ENCODE peak calls at places on chromosomes 11 and 22, in eight cellular contexts. C is Karpas-422, K is colonic mucosa, S is keratinocyte, A is H9, O is IMR-90, J is fibroblast of lung, Z is mammary epithelial cell. E is an unnamed sample. For H3K4me1 and H3K9me3, the result is how much of the 10 kb centered on the place peaks cover.

GRCh38 chr11:62336949-62337681 is at the start of gene ASRGL1:
- DNase-seq in C (no peak), K (peak), S (no peak), A (peak), O (peak), J (peak), Z (peak), E (peak)

GRCh38 chr11:68403424-68403823 is 57.1 kb upstream of the PPP6R3 start:
- DNase-seq in C (no peak), K (no peak), S (no peak), A (no peak), O (no peak), J (no peak), Z (no peak), E (no peak)

GRCh38 chr11:72652871-72653615 is 21.2 kb downstream of the PDE2A start:
- DNase-seq in C (no peak), K (no peak), S (no peak), A (peak), O (no peak), J (no peak), Z (no peak), E (no peak)

GRCh38 chr22:20001082-20001638 is 15.5 kb downstream of the ARVCF start:
- DNase-seq in C (no peak), K (no peak), S (no peak), A (no peak), O (peak), J (no peak), Z (no peak), E (no peak)

GRCh38 chr22:29727248-29727551 is 7.4 kb downstream of the CABP7 start:
- DNase-seq in C (peak), K (peak), S (no peak), A (peak), O (peak), J (peak), Z (no peak), E (peak)

GRCh38 chr22:27515091-27515523 is 286.4 kb downstream of the MN1 start:
- DNase-seq in C (no peak), K (no peak), S (no peak), A (no peak), O (no peak), J (peak), Z (no peak), E (no peak)

GRCh38 chr11:44818110-44818509 is 91.3 kb downstream of the TSPAN18 start:
- DNase-seq in C (no peak), K (no peak), S (no peak), A (no peak), O (no peak), J (no peak), Z (no peak), E (no peak)

GRCh38 chr11:57167125-57167839 is 14.5 kb upstream of the LRRC55 start:
- DNase-seq in C (no peak), K (no peak), S (no peak), A (no peak), O (no peak), J (no peak), Z (no peak), E (no peak)

GRCh38 chr22:19620742-19621371 is 93.4 kb upstream of the SEPTIN5 start:
- DNase-seq in C (peak), K (no peak), S (no peak), A (no peak), O (no peak), J (peak), Z (no peak), E (no peak)

GRCh38 chr22:21026783-21027692 is 5.3 kb downstream of the SLC7A4 start:
- DNase-seq in C (no peak), K (no peak), S (no peak), A (no peak), O (peak), J (peak), Z (peak), E (peak)

GRCh38 chr11:34234086-34234740 is 123.6 kb downstream of the ABTB2 start:
- DNase-seq in C (peak), K (peak), S (no peak), A (peak), O (peak), J (no peak), Z (peak), E (peak)

GRCh38 chr22:27089303-27089702 is 431.9 kb downstream of the MIAT start:
- DNase-seq in C (no peak), K (no peak), S (no peak), A (no peak), O (no peak), J (no peak), Z (no peak), E (no peak)

GRCh38 chr11:18615628-18616392 is 16.2 kb downstream of the MISFA start:
- DNase-seq in C (no peak), K (no peak), S (no peak), A (no peak), O (peak), J (no peak), Z (peak), E (peak)

GRCh38 chr11:18617688-18618340 is 16.3 kb downstream of the SPTY2D1 start:
- DNase-seq in C (no peak), K (no peak), S (no peak), A (no peak), O (peak), J (peak), Z (no peak), E (peak)

GRCh38 chr11:18614667-18615066 is 15.1 kb downstream of the MISFA start:
- DNase-seq in C (no peak), K (no peak), S (no peak), A (no peak), O (no peak), J (no peak), Z (no peak), E (no peak)

GRCh38 chr11:18623707-18624106 is 10.4 kb downstream of the SPTY2D1 start:
- DNase-seq in C (no peak), K (no peak), S (no peak), A (no peak), O (no peak), J (no peak), Z (no peak), E (no peak)

GRCh38 chr11:18618341-18619025 is 15.7 kb downstream of the SPTY2D1 start:
- DNase-seq in C (no peak), K (no peak), S (no peak), A (no peak), O (peak), J (peak), Z (no peak), E (peak)
- H3K4me1 ChIP-seq in C (under half), K (under half), S (under half), A (under half), O (under half), J (under half), Z (under half), E (under half)

GRCh38 chr11:118438314-118438931 is 2.1 kb downstream of the KMT2A start:
- DNase-seq in C (peak), K (peak), S (no peak), A (peak), O (peak), J (peak), Z (peak), E (peak)

GRCh38 chr11:118437046-118437735 is 899 bp downstream of the KMT2A start:
- DNase-seq in C (peak), K (peak), S (no peak), A (peak), O (peak), J (peak), Z (peak), E (peak)

GRCh38 chr11:118435893-118436624 is at the start of gene KMT2A:
- DNase-seq in C (peak), K (peak), S (peak), A (peak), O (peak), J (peak), Z (peak), E (peak)

GRCh38 chr11:118436639-118437045 is 350 bp downstream of the KMT2A start:
- DNase-seq in C (peak), K (no peak), S (no peak), A (peak), O (peak), J (no peak), Z (no peak), E (no peak)

GRCh38 chr11:118437736-118438125 is 1.4 kb downstream of the KMT2A start:
- DNase-seq in C (no peak), K (peak), S (no peak), A (peak), O (peak), J (peak), Z (peak), E (peak)
- H3K9ac ChIP-seq in C (peak), K (peak), S (peak), A (peak), O (peak), J (peak), Z (peak), E (peak)

DNA sequence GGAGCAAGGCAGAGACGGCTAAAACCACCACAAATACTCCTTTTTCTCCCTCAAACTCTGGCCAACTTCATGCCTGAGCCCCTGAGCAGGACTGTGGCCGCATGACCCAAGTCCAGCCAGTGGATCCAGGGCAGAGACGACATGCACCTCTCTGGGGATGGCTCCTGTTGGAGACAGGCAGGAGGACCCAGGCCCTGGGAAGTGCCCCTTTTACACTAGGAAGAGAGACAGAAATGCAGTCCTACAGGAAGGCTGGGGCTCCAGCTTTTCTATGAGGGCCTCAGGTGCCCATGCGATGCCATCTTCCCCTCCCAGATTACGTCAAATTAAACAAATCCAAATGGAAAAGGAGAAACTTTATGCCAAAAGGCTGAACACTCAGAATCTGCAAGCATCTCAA is 498.0 kb downstream of the BRD1 start:
- DNase-seq in C (no peak), K (no peak), S (no peak), A (no peak), O (no peak), J (no peak), Z (no peak), E (no peak)
- H3K9me3 ChIP-seq in C (under half), K (under half), S (under half), A (under half), O (half or more), J (under half), Z (half or more), E (under half)

DNA sequence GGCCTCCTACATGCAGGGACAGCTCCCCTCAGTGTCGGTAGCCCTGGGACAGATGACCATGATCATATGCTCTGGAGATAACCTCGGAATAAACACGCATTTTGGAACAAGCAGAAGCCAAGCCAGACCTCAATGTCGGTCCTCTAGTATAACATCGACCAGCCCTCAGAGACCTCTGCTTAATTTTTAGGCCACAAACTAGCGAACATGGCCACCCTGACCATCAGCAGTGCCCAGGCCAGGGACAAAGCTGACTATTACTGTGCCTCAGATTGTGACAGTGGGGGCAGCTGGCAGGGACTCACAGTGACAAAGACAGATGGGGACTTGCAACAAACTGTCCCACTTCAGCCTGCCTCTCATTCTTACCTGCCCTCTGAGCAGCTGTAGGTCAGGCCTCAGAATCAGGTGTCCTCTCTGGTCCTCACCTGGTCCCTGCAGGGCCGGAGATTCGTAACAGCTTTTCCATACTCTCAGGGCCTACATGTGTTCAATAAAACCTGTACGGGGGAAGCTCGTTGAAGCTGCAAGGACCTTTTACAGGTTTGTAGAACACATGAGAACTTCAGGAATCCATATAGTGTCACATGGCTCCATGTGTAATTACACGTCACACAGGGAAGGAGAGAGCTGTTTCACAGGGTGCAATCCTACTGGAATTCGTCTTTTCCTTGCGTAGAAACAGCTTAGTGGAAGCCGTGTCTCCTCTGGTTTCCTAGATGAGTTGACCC is 72.8 kb upstream of the IGLL5 start:
- DNase-seq in C (no peak), K (no peak), S (no peak), A (no peak), O (no peak), J (no peak), Z (no peak), E (no peak)
- H3K4me1 ChIP-seq in C (half or more), K (under half), S (under half), A (under half), O (under half), J (under half), Z (under half), E (under half)

DNA sequence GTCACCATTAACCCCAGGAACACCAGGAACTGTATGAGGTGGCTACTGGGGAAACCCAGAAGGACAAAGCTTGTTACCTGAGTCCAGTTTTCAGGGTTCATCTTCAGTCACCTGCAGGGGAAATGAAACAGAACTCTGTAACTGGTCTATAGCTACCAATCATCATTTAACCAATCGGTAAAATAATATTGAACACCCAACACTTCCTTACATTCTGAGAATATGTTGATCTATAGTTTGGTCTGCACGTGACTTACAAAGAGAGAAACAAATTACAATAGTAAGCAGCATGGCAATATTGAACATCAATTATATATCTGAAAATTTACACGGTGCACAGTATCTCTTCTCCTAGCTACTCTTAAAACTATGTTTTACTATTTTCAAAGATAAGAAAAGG is at the start of gene OR6T1:
- DNase-seq in C (no peak), K (no peak), S (no peak), A (no peak), O (no peak), J (no peak), Z (no peak), E (no peak)
- H3K9ac ChIP-seq in C (no peak), K (no peak), S (no peak), A (no peak), O (no peak), J (no peak), Z (no peak), E (no peak)

GRCh38 chr22:30968924-30969531 is at the start of gene TUG1:
- DNase-seq in C (peak), K (peak), S (peak), A (peak), O (peak), J (peak), Z (peak), E (peak)
- H3K9me3 ChIP-seq in C (under half), K (under half), S (under half), A (under half), O (under half), J (under half), Z (under half), E (under half)

DNA sequence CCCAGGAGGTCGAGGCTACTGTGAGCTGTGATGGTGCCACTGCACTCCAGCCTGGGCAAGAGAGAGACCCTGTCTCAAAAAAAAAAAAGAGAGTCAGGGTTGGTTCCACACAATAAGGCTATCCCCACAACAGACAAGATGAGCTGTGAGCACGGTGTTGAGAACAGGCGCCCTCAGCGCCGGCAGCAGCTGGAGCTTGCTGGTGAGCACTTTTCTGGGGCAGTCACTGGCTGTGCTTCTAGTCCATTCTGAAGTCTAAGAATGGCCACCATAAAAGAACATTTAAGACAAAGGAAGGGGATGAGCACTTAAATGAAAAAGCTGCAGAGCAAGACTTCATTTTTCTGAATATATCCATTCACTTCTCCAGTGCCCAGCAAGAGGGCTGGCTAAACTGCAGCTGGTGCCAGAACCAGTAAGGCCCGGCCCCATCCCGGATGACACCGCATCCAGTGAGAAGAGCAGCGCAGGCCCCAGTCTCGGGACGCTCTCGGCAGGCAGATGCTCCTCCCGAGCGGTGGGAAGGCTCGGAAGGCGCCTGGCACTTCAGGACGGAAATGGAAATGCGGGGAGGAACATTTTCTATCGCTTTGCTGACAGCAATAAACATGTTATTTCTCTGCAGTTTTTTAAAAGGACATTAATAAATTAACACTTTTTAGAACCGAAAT is 12.2 kb downstream of the TUBGCP6 start:
- DNase-seq in C (no peak), K (no peak), S (no peak), A (no peak), O (no peak), J (no peak), Z (no peak), E (no peak)
- H3K4me1 ChIP-seq in C (under half), K (under half), S (under half), A (under half), O (under half), J (under half), Z (under half), E (under half)

DNA sequence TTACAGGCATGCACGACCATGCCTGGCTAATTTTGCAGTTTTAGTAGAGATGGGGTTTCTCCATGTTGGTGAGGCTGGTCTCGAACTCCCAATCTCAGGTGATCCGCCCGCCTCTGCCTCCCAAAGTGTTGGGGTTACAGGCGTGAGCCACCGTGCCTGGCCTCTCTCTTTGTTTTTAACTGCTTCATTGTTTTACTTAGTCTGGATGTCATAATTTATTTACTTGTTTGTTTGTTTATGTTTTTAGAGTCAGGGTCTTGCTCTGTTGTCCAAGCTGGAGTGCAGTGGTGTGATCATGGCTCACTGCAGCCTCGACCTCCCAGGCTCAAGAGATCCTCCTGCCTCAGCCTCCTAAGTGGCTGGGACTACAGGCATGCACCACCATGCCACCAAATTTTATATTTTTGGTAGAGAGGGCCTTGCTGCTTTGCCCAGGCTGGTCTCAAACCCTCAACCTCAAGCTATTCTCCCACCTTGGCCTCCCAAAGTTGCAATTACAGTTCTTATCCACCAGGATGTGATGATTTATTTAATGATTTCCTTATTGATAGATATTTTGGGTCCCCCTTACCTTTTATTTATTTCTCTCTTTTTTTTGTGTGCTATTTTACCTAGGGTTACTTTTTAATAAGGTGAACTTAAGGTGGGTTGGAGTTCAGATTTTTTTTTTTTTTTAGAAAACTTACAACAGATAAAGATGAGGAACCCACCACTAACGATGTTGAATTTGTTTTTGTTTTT is 52.6 kb upstream of the ADA2 start:
- DNase-seq in C (peak), K (no peak), S (no peak), A (no peak), O (no peak), J (no peak), Z (no peak), E (no peak)
- H3K9ac ChIP-seq in C (no peak), K (no peak), S (no peak), A (no peak), O (no peak), J (no peak), Z (no peak), E (no peak)

GRCh38 chr11:134538793-134539192 is 126.8 kb upstream of the B3GAT1 start:
- DNase-seq in C (no peak), K (no peak), S (no peak), A (no peak), O (no peak), J (no peak), Z (no peak), E (no peak)

GRCh38 chr11:134536677-134537076 is 124.6 kb upstream of the B3GAT1 start:
- DNase-seq in C (no peak), K (no peak), S (no peak), A (no peak), O (no peak), J (no peak), Z (no peak), E (no peak)

GRCh38 chr11:134539285-134539684 is 127.2 kb upstream of the B3GAT1 start:
- DNase-seq in C (no peak), K (no peak), S (no peak), A (no peak), O (no peak), J (no peak), Z (no peak), E (no peak)

GRCh38 chr11:134537296-134537695 is 125.3 kb upstream of the B3GAT1 start:
- DNase-seq in C (no peak), K (no peak), S (no peak), A (peak), O (no peak), J (no peak), Z (no peak), E (no peak)

DNA sequence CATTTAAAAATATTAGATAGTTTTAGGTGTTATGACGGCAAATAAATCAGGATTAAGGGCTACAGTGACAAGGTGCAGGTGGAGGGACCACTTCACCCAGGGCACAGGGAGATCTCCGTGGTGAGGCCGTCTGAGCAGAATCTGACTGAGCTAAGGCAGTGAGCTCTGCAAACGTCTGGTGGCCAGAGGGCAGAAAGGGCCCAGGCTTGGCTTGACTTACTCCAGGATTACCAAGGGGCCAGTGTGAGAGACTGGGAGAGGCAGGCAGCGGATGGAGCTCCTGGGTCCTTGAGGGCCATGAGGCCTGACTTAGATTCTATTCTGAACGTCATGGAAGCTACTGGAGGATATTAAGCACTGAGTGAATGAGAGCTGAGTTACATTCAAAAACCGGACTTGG is 125.9 kb upstream of the B3GAT1 start:
- DNase-seq in C (no peak), K (no peak), S (no peak), A (peak), O (no peak), J (no peak), Z (no peak), E (no peak)
- H3K9me3 ChIP-seq in C (under half), K (under half), S (under half), A (under half), O (half or more), J (under half), Z (under half), E (under half)

DNA sequence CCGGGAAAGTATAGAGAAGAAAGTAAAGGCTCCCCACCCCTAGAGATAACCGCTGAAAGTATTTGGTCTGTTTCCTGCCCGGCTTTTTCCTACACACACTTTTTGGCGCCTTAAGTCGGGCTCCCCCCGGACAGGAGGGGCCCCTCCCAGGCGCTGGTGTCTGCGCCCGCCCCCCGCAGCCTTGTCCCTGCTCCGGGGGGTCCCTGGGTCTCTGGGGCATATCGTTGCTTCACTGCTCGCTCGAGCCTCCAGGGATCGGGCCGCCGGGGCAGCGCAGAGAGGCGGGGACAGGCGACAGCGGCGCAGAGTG is 928 bp upstream of the CRACR2B start:
- DNase-seq in C (no peak), K (no peak), S (no peak), A (no peak), O (no peak), J (no peak), Z (no peak), E (no peak)
- H3K4me1 ChIP-seq in C (under half), K (under half), S (under half), A (under half), O (under half), J (under half), Z (under half), E (under half)

E was measured in adipocyte.